ENCODE peak calls at places on chromosomes 2 and 18, in nine cellular contexts. One of them, this sample, is unnamed.

GRCh38 chr2:25453199-25453903 is 111.6 kb upstream of the DNMT3A start:
- DNase-seq in left ventricle myocardium inferior: no peak
- DNase-seq in psoas muscle: no peak
- DNase-seq in HL-60: no peak
- DNase-seq in skeletal muscle cell: no peak
- DNase-seq in thyroid gland: no peak
- DNase-seq in fibroblast of lung: no peak
- DNase-seq in AG09309: peak
- DNase-seq in HFF-Myc: no peak
- DNase-seq in this sample: peak

GRCh38 chr2:6922201-6922656 is 5.0 kb downstream of the RNF144A start:
- DNase-seq in left ventricle myocardium inferior: no peak
- DNase-seq in psoas muscle: no peak
- DNase-seq in HL-60: no peak
- DNase-seq in skeletal muscle cell: no peak
- DNase-seq in thyroid gland: peak
- DNase-seq in fibroblast of lung: no peak
- DNase-seq in AG09309: no peak
- DNase-seq in HFF-Myc: no peak
- DNase-seq in this sample: peak

GRCh38 chr2:85131116-85131515 is 2.1 kb upstream of the TCF7L1 start:
- DNase-seq in left ventricle myocardium inferior: no peak
- DNase-seq in psoas muscle: no peak
- DNase-seq in HL-60: no peak
- DNase-seq in skeletal muscle cell: no peak
- DNase-seq in thyroid gland: no peak
- DNase-seq in fibroblast of lung: peak
- DNase-seq in AG09309: no peak
- DNase-seq in HFF-Myc: no peak
- DNase-seq in this sample: peak

GRCh38 chr2:72896446-72896845 is 9.2 kb downstream of the SPR start:
- DNase-seq in left ventricle myocardium inferior: no peak
- DNase-seq in psoas muscle: no peak
- DNase-seq in HL-60: no peak
- DNase-seq in skeletal muscle cell: no peak
- DNase-seq in thyroid gland: no peak
- DNase-seq in fibroblast of lung: no peak
- DNase-seq in AG09309: no peak
- DNase-seq in HFF-Myc: no peak
- DNase-seq in this sample: peak

GRCh38 chr2:65554765-65555561 is 122.6 kb upstream of the SPRED2 start:
- DNase-seq in left ventricle myocardium inferior: no peak
- DNase-seq in psoas muscle: no peak
- DNase-seq in HL-60: no peak
- DNase-seq in skeletal muscle cell: no peak
- DNase-seq in thyroid gland: no peak
- DNase-seq in fibroblast of lung: no peak
- DNase-seq in AG09309: no peak
- DNase-seq in HFF-Myc: no peak
- DNase-seq in this sample: no peak

GRCh38 chr18:75698861-75699260 is 271.4 kb upstream of the SMIM21 start:
- DNase-seq in left ventricle myocardium inferior: no peak
- DNase-seq in psoas muscle: no peak
- DNase-seq in HL-60: no peak
- DNase-seq in skeletal muscle cell: no peak
- DNase-seq in thyroid gland: no peak
- DNase-seq in fibroblast of lung: no peak
- DNase-seq in AG09309: no peak
- DNase-seq in HFF-Myc: no peak
- DNase-seq in this sample: no peak

GRCh38 chr18:74963820-74964446 is 245.0 kb downstream of the PTGR3 start:
- DNase-seq in left ventricle myocardium inferior: no peak
- DNase-seq in psoas muscle: no peak
- DNase-seq in HL-60: peak
- DNase-seq in skeletal muscle cell: peak
- DNase-seq in thyroid gland: peak
- DNase-seq in fibroblast of lung: peak
- DNase-seq in AG09309: no peak
- DNase-seq in HFF-Myc: peak
- DNase-seq in this sample: peak

GRCh38 chr2:159243521-159243920 is 43.0 kb downstream of the WDSUB1 start:
- DNase-seq in left ventricle myocardium inferior: no peak
- DNase-seq in psoas muscle: no peak
- DNase-seq in HL-60: no peak
- DNase-seq in skeletal muscle cell: no peak
- DNase-seq in thyroid gland: no peak
- DNase-seq in fibroblast of lung: no peak
- DNase-seq in AG09309: no peak
- DNase-seq in HFF-Myc: no peak
- DNase-seq in this sample: peak

GRCh38 chr2:96534701-96535181 is 1.8 kb upstream of the ARID5A start:
- DNase-seq in left ventricle myocardium inferior: no peak
- DNase-seq in psoas muscle: no peak
- DNase-seq in HL-60: no peak
- DNase-seq in skeletal muscle cell: no peak
- DNase-seq in thyroid gland: no peak
- DNase-seq in fibroblast of lung: no peak
- DNase-seq in AG09309: no peak
- DNase-seq in HFF-Myc: no peak
- DNase-seq in this sample: peak

GRCh38 chr2:42367835-42368234 is 6.8 kb upstream of the COX7A2L start:
- DNase-seq in left ventricle myocardium inferior: no peak
- DNase-seq in psoas muscle: no peak
- DNase-seq in HL-60: no peak
- DNase-seq in skeletal muscle cell: peak
- DNase-seq in thyroid gland: no peak
- DNase-seq in fibroblast of lung: peak
- DNase-seq in AG09309: no peak
- DNase-seq in HFF-Myc: no peak
- DNase-seq in this sample: peak

GRCh38 chr18:45688113-45688512 is 35.9 kb upstream of the SLC14A1 start:
- DNase-seq in left ventricle myocardium inferior: no peak
- DNase-seq in psoas muscle: no peak
- DNase-seq in HL-60: no peak
- DNase-seq in skeletal muscle cell: no peak
- DNase-seq in thyroid gland: no peak
- DNase-seq in fibroblast of lung: peak
- DNase-seq in AG09309: no peak
- DNase-seq in HFF-Myc: no peak
- DNase-seq in this sample: no peak

DNA sequence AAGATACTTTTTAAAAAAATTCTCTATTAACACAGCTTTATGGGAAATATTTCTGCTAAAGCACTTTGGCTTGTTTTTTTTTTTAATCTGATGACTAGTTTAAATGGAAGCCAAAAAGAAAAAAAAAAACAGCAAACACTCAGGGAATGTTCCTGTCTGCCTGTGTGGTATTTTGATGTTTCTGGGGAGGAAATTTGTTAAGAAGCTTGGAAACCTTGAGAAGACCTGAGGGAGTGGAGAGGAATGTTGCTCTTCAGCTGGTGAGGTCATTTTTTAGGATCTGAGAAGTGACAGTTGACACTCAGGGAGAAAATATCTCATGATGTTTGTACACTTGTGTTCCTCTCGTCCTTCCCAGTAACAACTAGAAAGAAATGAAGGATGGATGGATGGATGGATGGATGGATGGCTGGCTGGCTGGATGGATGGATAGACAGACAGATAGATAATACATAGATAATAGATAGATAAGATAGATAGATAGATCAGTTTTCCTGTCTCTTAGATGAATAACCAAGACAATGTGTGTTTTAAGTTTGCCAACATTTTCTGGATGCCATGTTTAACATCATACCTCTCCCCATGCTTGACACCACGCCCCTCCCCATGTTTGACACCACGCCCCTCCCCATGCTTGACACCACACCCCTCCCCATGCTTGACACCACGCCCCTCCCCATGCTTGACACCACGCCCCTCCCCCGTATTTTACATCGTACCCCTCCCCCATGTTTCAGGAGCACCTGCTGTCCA is 84.8 kb downstream of the CTIF start:
- DNase-seq in left ventricle myocardium inferior: no peak
- DNase-seq in psoas muscle: no peak
- DNase-seq in HL-60: no peak
- DNase-seq in skeletal muscle cell: peak
- DNase-seq in thyroid gland: no peak
- DNase-seq in fibroblast of lung: peak
- DNase-seq in AG09309: peak
- DNase-seq in HFF-Myc: no peak
- DNase-seq in this sample: peak
- H3K4me3 ChIP-seq in left ventricle myocardium inferior: no peak
- H3K4me3 ChIP-seq in psoas muscle: no peak
- H3K4me3 ChIP-seq in HL-60: no peak
- H3K4me3 ChIP-seq in skeletal muscle cell: no peak
- H3K4me3 ChIP-seq in thyroid gland: no peak
- H3K4me3 ChIP-seq in fibroblast of lung: no peak
- H3K4me3 ChIP-seq in AG09309: no peak
- H3K4me3 ChIP-seq in HFF-Myc: no peak
- H3K4me3 ChIP-seq in this sample: no peak

DNA sequence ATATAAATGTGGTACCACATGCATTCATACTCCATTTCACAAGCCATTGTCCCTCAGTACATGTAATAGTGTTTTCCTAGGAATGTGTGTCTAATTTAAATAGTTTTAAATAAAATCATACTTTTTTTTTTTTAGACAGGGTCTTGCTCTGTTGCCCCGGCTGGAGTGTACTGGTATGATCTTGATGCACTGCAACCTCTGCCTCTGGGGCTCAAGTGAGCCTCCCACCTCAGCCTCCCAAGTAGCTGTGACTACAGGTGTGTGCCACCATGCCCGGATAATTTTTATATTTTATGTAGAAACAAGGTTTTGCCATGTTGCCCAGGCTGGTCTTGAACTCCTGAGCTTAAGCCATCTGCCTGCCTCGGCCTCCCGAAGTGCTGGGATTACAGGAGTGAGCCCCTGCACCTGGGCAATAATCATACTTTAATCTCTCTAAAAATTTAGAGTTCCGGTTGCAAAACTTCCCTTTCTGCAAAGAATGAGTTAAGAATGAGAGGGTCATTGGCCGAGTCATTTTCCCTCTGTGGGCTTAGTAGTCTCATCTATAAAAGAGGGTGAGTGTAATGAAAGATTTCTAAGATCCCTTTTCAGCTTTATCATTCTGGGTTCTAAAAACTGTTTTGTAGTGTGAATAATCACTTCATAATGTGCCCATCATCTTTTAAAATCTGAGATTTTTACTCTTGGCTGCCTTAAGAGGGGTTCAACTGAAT is 116.0 kb upstream of the PELI1 start:
- DNase-seq in left ventricle myocardium inferior: no peak
- DNase-seq in psoas muscle: no peak
- DNase-seq in HL-60: no peak
- DNase-seq in skeletal muscle cell: no peak
- DNase-seq in thyroid gland: no peak
- DNase-seq in fibroblast of lung: no peak
- DNase-seq in AG09309: no peak
- DNase-seq in HFF-Myc: no peak
- DNase-seq in this sample: no peak
- H3K4me3 ChIP-seq in left ventricle myocardium inferior: no peak
- H3K4me3 ChIP-seq in psoas muscle: no peak
- H3K4me3 ChIP-seq in HL-60: no peak
- H3K4me3 ChIP-seq in skeletal muscle cell: no peak
- H3K4me3 ChIP-seq in thyroid gland: no peak
- H3K4me3 ChIP-seq in fibroblast of lung: no peak
- H3K4me3 ChIP-seq in AG09309: no peak
- H3K4me3 ChIP-seq in HFF-Myc: no peak
- H3K4me3 ChIP-seq in this sample: no peak

GRCh38 chr2:126792186-126792585 is 106.5 kb upstream of the TEX51 start:
- DNase-seq in left ventricle myocardium inferior: no peak
- DNase-seq in psoas muscle: no peak
- DNase-seq in HL-60: no peak
- DNase-seq in skeletal muscle cell: no peak
- DNase-seq in thyroid gland: no peak
- DNase-seq in fibroblast of lung: no peak
- DNase-seq in AG09309: no peak
- DNase-seq in HFF-Myc: no peak
- DNase-seq in this sample: no peak
- H3K4me3 ChIP-seq in left ventricle myocardium inferior: no peak
- H3K4me3 ChIP-seq in psoas muscle: no peak
- H3K4me3 ChIP-seq in HL-60: no peak
- H3K4me3 ChIP-seq in skeletal muscle cell: no peak
- H3K4me3 ChIP-seq in thyroid gland: no peak
- H3K4me3 ChIP-seq in fibroblast of lung: no peak
- H3K4me3 ChIP-seq in AG09309: no peak
- H3K4me3 ChIP-seq in HFF-Myc: no peak
- H3K4me3 ChIP-seq in this sample: no peak

DNA sequence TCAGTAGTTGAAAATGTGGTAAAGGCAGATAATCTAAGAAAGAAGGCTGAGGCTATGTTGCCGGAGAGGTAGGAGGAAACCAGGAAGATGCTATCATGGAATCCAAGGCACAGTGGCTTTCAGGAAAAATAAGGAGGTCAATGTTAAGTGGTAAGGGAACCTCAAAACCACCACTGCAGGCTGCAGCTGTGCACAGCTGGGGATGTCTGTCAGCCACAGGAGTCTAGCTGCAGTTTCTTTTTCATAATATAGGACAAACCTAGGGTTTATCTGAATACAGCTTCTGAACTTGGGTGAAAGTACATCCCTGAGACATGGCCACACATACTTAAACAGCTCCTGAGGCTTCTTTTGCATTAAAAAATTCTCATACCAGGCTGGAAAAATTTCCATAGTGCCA is 93.9 kb downstream of the SLC5A7 start:
- DNase-seq in left ventricle myocardium inferior: no peak
- DNase-seq in psoas muscle: no peak
- DNase-seq in HL-60: no peak
- DNase-seq in skeletal muscle cell: no peak
- DNase-seq in thyroid gland: no peak
- DNase-seq in fibroblast of lung: no peak
- DNase-seq in AG09309: no peak
- DNase-seq in HFF-Myc: no peak
- DNase-seq in this sample: no peak
- H3K4me3 ChIP-seq in left ventricle myocardium inferior: no peak
- H3K4me3 ChIP-seq in psoas muscle: no peak
- H3K4me3 ChIP-seq in HL-60: no peak
- H3K4me3 ChIP-seq in skeletal muscle cell: no peak
- H3K4me3 ChIP-seq in thyroid gland: no peak
- H3K4me3 ChIP-seq in fibroblast of lung: no peak
- H3K4me3 ChIP-seq in AG09309: no peak
- H3K4me3 ChIP-seq in HFF-Myc: no peak
- H3K4me3 ChIP-seq in this sample: no peak

GRCh38 chr18:60145776-60146175 is 226.8 kb downstream of the MC4R start:
- DNase-seq in left ventricle myocardium inferior: no peak
- DNase-seq in psoas muscle: no peak
- DNase-seq in HL-60: no peak
- DNase-seq in skeletal muscle cell: no peak
- DNase-seq in thyroid gland: no peak
- DNase-seq in fibroblast of lung: no peak
- DNase-seq in AG09309: no peak
- DNase-seq in HFF-Myc: no peak
- DNase-seq in this sample: no peak
- H3K4me3 ChIP-seq in left ventricle myocardium inferior: no peak
- H3K4me3 ChIP-seq in psoas muscle: no peak
- H3K4me3 ChIP-seq in HL-60: no peak
- H3K4me3 ChIP-seq in skeletal muscle cell: no peak
- H3K4me3 ChIP-seq in thyroid gland: no peak
- H3K4me3 ChIP-seq in fibroblast of lung: no peak
- H3K4me3 ChIP-seq in AG09309: no peak
- H3K4me3 ChIP-seq in HFF-Myc: no peak
- H3K4me3 ChIP-seq in this sample: no peak

GRCh38 chr2:127408004-127408806 is 10.0 kb upstream of the PROC start:
- DNase-seq in left ventricle myocardium inferior: peak
- DNase-seq in psoas muscle: peak
- DNase-seq in HL-60: peak
- DNase-seq in skeletal muscle cell: peak
- DNase-seq in thyroid gland: peak
- DNase-seq in fibroblast of lung: peak
- DNase-seq in AG09309: peak
- DNase-seq in HFF-Myc: peak
- DNase-seq in this sample: peak
- H3K4me3 ChIP-seq in left ventricle myocardium inferior: peak
- H3K4me3 ChIP-seq in psoas muscle: peak
- H3K4me3 ChIP-seq in HL-60: peak
- H3K4me3 ChIP-seq in skeletal muscle cell: peak
- H3K4me3 ChIP-seq in thyroid gland: peak
- H3K4me3 ChIP-seq in fibroblast of lung: peak
- H3K4me3 ChIP-seq in AG09309: peak
- H3K4me3 ChIP-seq in HFF-Myc: peak
- H3K4me3 ChIP-seq in this sample: peak